ENCODE peak calls at places on chromosomes 3 and 15, in five cellular contexts. O is transverse colon, K is upper lobe of left lung, L is mesothelial cell of epicardium, U is bronchial epithelial cell. P is an unnamed sample.

GRCh38 chr3:39202094-39202493 is 9.7 kb upstream of the XIRP1 start:
- DNase-seq in O (no peak), L (no peak), K (no peak), U (no peak), P (no peak)

GRCh38 chr3:152307829-152308474 is 39.2 kb downstream of the MBNL1 start:
- DNase-seq in K (no peak), O (no peak), L (no peak), U (no peak), P (peak)

GRCh38 chr15:58489693-58490404 is 58.1 kb downstream of the LIPC start:
- DNase-seq in O (no peak), K (no peak), U (no peak), L (no peak), P (no peak)

GRCh38 chr3:128548426-128549282 is 55.7 kb upstream of the GATA2 start:
- DNase-seq in O (no peak), L (no peak), U (peak), K (no peak), P (no peak)

GRCh38 chr15:60762167-60762566 is 283.2 kb upstream of the ICE2 start:
- DNase-seq in O (no peak), L (no peak), K (no peak), U (no peak), P (no peak)

GRCh38 chr3:153880493-153880892 is 240.7 kb upstream of the ARHGEF26 start:
- DNase-seq in O (no peak), U (peak), K (no peak), L (no peak), P (no peak)

GRCh38 chr3:108664266-108664665 is 74.7 kb downstream of the DZIP3 start:
- DNase-seq in U (no peak), O (no peak), L (no peak), K (no peak), P (no peak)

GRCh38 chr3:174440741-174441587 is 418.2 kb upstream of the NAALADL2 start:
- DNase-seq in O (peak), L (peak), U (peak), K (peak), P (peak)

GRCh38 chr15:101058735-101059134 is 139.6 kb downstream of the LRRK1 start:
- DNase-seq in O (no peak), L (no peak), U (no peak), K (no peak), P (no peak)

GRCh38 chr15:73989001-73989798 is 2.9 kb downstream of the STOML1 start:
- DNase-seq in O (no peak), L (no peak), U (peak), K (no peak), P (peak)

GRCh38 chr3:46713048-46713897 is 4.4 kb downstream of the PRSS50 start:
- DNase-seq in L (no peak), O (peak), K (no peak), U (no peak), P (no peak)

GRCh38 chr3:71168043-71168720 is 415.3 kb downstream of the FOXP1 start:
- DNase-seq in U (no peak), O (no peak), K (no peak), L (no peak), P (no peak)

GRCh38 chr15:62799919-62800318 is 242.6 kb upstream of the TPM1 start:
- DNase-seq in O (no peak), U (no peak), K (no peak), L (no peak), P (no peak)

GRCh38 chr3:114496874-114497273 is 203.0 kb downstream of the TIGIT start:
- DNase-seq in L (no peak), O (no peak), K (no peak), U (peak), P (no peak)

GRCh38 chr3:14144423-14145075 is 19.7 kb downstream of the TMEM43 start:
- DNase-seq in K (no peak), U (peak), L (no peak), O (peak), P (peak)

GRCh38 chr15:84955089-84955848 is 26.4 kb upstream of the PDE8A start:
- DNase-seq in U (peak), K (peak), L (no peak), O (peak), P (peak)

GRCh38 chr3:179446501-179446900 is 4.8 kb downstream of the GNB4 start:
- DNase-seq in L (no peak), U (peak), O (no peak), K (no peak), P (no peak)

GRCh38 chr3:67635806-67636205 is 18.6 kb downstream of the SUCLG2 start:
- DNase-seq in L (no peak), K (no peak), U (peak), O (no peak), P (no peak)

GRCh38 chr3:105907790-105908189 is 39.0 kb upstream of the CBLB start:
- DNase-seq in K (no peak), L (no peak), O (no peak), U (no peak), P (no peak)

GRCh38 chr3:57787867-57788623 is 31.9 kb downstream of the SLMAP start:
- DNase-seq in K (no peak), L (no peak), O (no peak), U (no peak), P (no peak)

GRCh38 chr3:45112939-45113338 is 33.2 kb downstream of the CDCP1 start:
- DNase-seq in O (no peak), L (no peak), K (no peak), U (no peak), P (no peak)

GRCh38 chr15:28271697-28272250 is 50.2 kb downstream of the HERC2 start:
- DNase-seq in L (no peak), K (no peak), U (no peak), O (no peak), P (no peak)

GRCh38 chr15:28274211-28274610 is 47.8 kb downstream of the HERC2 start:
- DNase-seq in L (no peak), U (no peak), O (no peak), K (peak), P (no peak)

GRCh38 chr15:28272587-28272986 is 49.4 kb downstream of the HERC2 start:
- DNase-seq in L (no peak), K (no peak), O (no peak), U (no peak), P (no peak)

GRCh38 chr15:28274635-28275034 is 47.3 kb downstream of the HERC2 start:
- DNase-seq in K (no peak), L (no peak), O (no peak), U (no peak), P (no peak)

GRCh38 chr15:28273468-28273867 is 48.5 kb downstream of the HERC2 start:
- DNase-seq in K (no peak), L (no peak), O (no peak), U (no peak), P (no peak)
- TF ChIP-seq CTCF in K (no peak), L (no peak), O (no peak), U (no peak), P (no peak)

GRCh38 chr15:99734575-99734974 is 1.3 kb upstream of the LYSMD4 start:
- DNase-seq in O (no peak), K (no peak), L (no peak), U (no peak), P (no peak)

GRCh38 chr15:99733268-99734039 is at the start of gene LYSMD4:
- DNase-seq in U (peak), K (peak), L (peak), O (peak), P (peak)

GRCh38 chr15:99731336-99732267 is 1.6 kb downstream of the LYSMD4 start:
- DNase-seq in U (no peak), O (no peak), L (no peak), K (peak), P (no peak)

GRCh38 chr15:99732268-99732641 is 982 bp downstream of the LYSMD4 start:
- DNase-seq in L (no peak), K (no peak), O (no peak), U (no peak), P (no peak)

DNA sequence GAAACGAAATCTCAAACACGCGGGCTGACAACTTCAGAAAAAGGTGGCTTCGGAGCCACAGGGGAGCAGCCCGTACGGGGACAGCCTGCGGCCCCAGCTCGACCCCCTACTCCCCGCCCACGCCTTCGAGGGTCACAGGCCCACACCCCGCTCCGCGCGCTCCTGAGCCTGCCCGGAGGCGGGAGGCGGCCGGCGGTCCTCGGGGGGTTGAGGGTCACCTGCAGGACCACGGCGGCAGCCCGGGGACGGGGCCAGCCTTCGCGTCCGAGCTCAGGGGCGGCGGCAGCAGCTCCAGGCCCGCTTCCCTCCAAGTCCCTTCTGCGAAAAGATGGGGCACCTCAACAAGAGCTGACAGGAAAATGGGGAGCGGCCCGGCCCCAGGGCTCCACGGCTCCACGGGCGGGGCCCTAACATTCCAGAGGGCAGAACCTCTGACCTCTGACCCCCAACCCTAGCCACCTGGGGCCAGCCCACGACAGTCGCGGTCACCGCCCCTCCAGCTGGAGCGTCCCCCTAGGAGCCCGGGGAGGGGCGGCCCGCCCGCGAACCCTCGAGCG is 448 bp downstream of the LYSMD4 start:
- DNase-seq in L (no peak), U (no peak), O (no peak), K (peak), P (peak)
- TF ChIP-seq CTCF in L (no peak), U (no peak), O (no peak), K (no peak), P (no peak)

GRCh38 chr3:52380023-52380422 is 63.9 kb downstream of the DNAH1 start:
- DNase-seq in K (no peak), L (no peak), O (no peak), U (no peak), P (no peak)

GRCh38 chr3:52379610-52380009 is 63.5 kb downstream of the DNAH1 start:
- DNase-seq in L (no peak), O (no peak), U (no peak), K (no peak), P (no peak)

GRCh38 chr3:52372822-52373504 is 56.8 kb downstream of the DNAH1 start:
- DNase-seq in O (peak), L (no peak), K (peak), U (no peak), P (no peak)

GRCh38 chr3:52373676-52374075 is 57.6 kb downstream of the DNAH1 start:
- DNase-seq in L (no peak), U (no peak), O (no peak), K (no peak), P (no peak)

GRCh38 chr3:52374173-52374572 is 58.1 kb downstream of the DNAH1 start:
- DNase-seq in O (no peak), U (no peak), L (no peak), K (no peak), P (no peak)
- TF ChIP-seq CTCF in O (no peak), U (no peak), L (no peak), K (no peak), P (no peak)

GRCh38 chr3:31532587-31533168 is at the start of gene STT3B:
- DNase-seq in U (peak), K (peak), O (peak), L (peak), P (peak)

GRCh38 chr3:31531992-31532586 is 636 bp upstream of the STT3B start:
- DNase-seq in L (peak), K (peak), O (peak), U (peak), P (peak)

GRCh38 chr3:31533169-31533870 is 595 bp downstream of the STT3B start:
- DNase-seq in L (peak), K (peak), U (peak), O (peak), P (peak)

GRCh38 chr3:31530039-31530983 is 2.4 kb upstream of the STT3B start:
- DNase-seq in L (no peak), U (no peak), K (no peak), O (no peak), P (no peak)

DNA sequence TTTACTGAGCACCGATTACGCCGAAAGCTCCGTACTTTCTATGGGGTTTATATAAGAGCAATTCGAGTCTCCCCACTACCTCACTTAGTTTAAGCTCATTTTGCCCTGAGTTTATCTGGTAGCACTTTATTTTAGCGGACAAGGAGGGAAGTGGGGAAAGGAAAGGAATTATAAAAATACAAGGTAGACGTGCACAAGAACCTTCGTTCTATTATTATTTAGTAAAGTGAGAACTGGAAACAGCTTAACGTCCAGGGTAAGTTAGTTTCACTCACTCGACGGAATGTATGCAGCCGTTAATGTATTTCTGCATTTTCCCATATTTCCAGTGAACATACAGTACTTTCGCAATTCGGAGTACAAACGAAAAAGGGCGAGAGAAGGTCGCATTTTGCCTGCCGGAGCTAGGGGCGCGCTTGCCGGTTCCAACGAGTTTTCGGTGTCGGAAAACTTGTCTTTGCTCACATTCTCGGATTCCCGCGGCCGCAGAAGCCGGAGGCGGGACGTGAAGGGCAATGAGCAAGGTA is 1.2 kb upstream of the STT3B start:
- DNase-seq in L (no peak), K (no peak), O (no peak), U (peak), P (no peak)
- TF ChIP-seq CTCF in L (no peak), K (no peak), O (no peak), U (peak), P (no peak)

GRCh38 chr15:50066693-50067092 is 52.3 kb downstream of the ATP8B4 start:
- DNase-seq in L (no peak), K (no peak), U (no peak), O (no peak), P (no peak)

GRCh38 chr15:50067254-50067653 is 51.8 kb downstream of the ATP8B4 start:
- DNase-seq in O (no peak), U (no peak), K (no peak), L (no peak), P (no peak)

GRCh38 chr15:50065264-50065663 is 53.8 kb downstream of the ATP8B4 start:
- DNase-seq in K (no peak), O (no peak), L (no peak), U (no peak), P (no peak)

GRCh38 chr15:50066202-50066601 is 52.8 kb downstream of the ATP8B4 start:
- DNase-seq in U (peak), L (no peak), K (no peak), O (no peak), P (no peak)

GRCh38 chr15:50068016-50068415 is 51.0 kb downstream of the ATP8B4 start:
- DNase-seq in L (no peak), U (no peak), K (no peak), O (no peak), P (no peak)
- TF ChIP-seq CTCF in L (no peak), U (no peak), K (no peak), O (no peak), P (no peak)

GRCh38 chr15:29113336-29114276 is 156.0 kb downstream of the NSMCE3 start:
- DNase-seq in O (no peak), K (no peak), L (no peak), U (no peak), P (no peak)

GRCh38 chr15:29114277-29115092 is 155.1 kb downstream of the NSMCE3 start:
- DNase-seq in K (peak), O (no peak), L (no peak), U (no peak), P (no peak)

GRCh38 chr15:29116970-29117700 is 152.5 kb downstream of the NSMCE3 start:
- DNase-seq in L (no peak), K (peak), O (no peak), U (no peak), P (no peak)

GRCh38 chr15:29117778-29118177 is 151.8 kb downstream of the NSMCE3 start:
- DNase-seq in U (no peak), K (no peak), L (no peak), O (no peak), P (no peak)

GRCh38 chr15:29115093-29115991 is 154.3 kb downstream of the NSMCE3 start:
- DNase-seq in K (peak), O (no peak), U (no peak), L (no peak), P (no peak)
- TF ChIP-seq CTCF in K (no peak), O (peak), U (peak), L (peak), P (no peak)

GRCh38 chr15:76332796-76333195 is 3.8 kb upstream of the ISL2 start:
- DNase-seq in L (no peak), K (no peak), O (no peak), U (no peak), P (no peak)

GRCh38 chr15:76328962-76329361 is 7.6 kb upstream of the ISL2 start:
- DNase-seq in L (no peak), U (peak), O (no peak), K (no peak), P (no peak)

GRCh38 chr15:76327191-76328105 is 9.1 kb upstream of the ISL2 start:
- DNase-seq in U (peak), K (no peak), L (no peak), O (no peak), P (no peak)

GRCh38 chr15:76328106-76328696 is 8.4 kb upstream of the ISL2 start:
- DNase-seq in K (no peak), O (no peak), U (no peak), L (no peak), P (no peak)

DNA sequence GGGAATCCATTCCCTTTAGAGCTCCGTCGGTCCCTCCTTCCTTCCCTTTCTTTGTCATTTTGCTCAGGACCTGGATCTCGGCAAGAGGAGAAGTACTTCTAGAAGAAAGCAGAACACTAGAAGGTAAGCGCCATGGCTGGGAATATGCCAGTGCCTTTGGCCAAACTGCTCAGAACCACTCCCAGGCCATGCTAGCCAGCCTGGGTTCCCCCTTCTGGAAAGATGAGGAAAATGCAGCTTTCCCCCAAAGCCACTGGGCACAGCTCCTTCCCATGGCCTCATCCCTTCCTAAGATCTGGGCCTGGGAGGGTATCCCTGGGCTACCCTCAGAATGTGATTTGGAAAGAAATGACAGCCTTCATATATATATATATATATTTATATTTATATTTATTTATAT is 6.3 kb upstream of the ISL2 start:
- DNase-seq in O (peak), K (no peak), L (no peak), U (peak), P (peak)
- TF ChIP-seq CTCF in O (peak), K (peak), L (no peak), U (peak), P (peak)

GRCh38 chr3:102112706-102113230 is 263.5 kb downstream of the NFKBIZ start:
- DNase-seq in K (no peak), O (no peak), U (peak), L (no peak), P (no peak)
- TF ChIP-seq CTCF in K (no peak), O (no peak), U (no peak), L (no peak), P (no peak)

DNA sequence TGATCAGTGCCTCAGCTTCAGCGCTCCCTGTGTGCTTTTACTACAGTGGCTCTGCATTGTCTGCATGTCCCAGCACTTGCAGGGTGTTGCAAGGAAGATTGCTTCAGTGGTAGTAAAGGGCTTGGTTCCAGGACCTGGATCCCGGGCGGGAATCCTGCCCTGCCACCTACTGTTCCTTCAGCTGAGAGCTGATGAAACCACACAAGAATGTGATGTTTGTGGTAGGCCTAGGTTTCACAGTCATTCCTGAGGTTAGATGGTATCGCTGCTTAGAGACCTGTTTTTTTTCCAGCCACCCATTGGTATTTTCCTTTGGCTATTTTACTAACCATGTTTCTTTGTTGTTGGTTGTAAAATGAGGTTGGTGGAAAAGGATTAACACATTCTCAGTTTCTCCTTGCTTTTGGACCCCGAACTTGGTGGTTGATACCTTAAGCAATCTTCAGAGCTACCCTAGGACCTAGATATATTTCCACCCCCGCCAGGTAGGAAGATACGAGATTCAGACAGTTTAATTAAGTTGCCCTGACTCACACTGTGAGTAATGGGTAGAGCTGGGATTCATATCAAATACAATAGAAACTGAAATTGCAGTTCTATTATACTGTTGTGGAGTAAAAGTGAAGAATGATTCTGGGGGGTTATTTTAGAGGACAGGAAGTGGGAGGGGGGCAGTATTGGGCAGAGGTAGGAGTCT is 11.4 kb downstream of the GPR87 start:
- DNase-seq in O (peak), U (peak), K (no peak), L (peak), P (peak)
- TF ChIP-seq CTCF in O (no peak), U (peak), K (no peak), L (no peak), P (no peak)

P was measured in Calu3.